ENCODE peak calls at places on chromosomes 1 and 21, in seven cellular contexts. W is upper lobe of left lung, D is transverse colon, X is GM23338, I is K562, F is spleen, P is breast epithelium. A is an unnamed sample.

GRCh38 chr1:905071-905749 is 18.5 kb upstream of the SAMD11 start:
- DNase-seq in P (peak), F (peak), X (peak), W (peak), D (peak), I (no peak), A (peak)

GRCh38 chr1:21869620-21870121 is 57.6 kb downstream of the LDLRAD2 start:
- DNase-seq in D (peak), P (peak), I (no peak), F (peak), W (peak), X (no peak), A (peak)

GRCh38 chr21:44356636-44357035 is 3.2 kb downstream of the TRPM2 start:
- DNase-seq in D (no peak), P (no peak), W (no peak), X (no peak), F (no peak), I (no peak), A (no peak)

GRCh38 chr21:33022489-33022827 is 3.3 kb upstream of the OLIG2 start:
- DNase-seq in P (no peak), I (no peak), D (no peak), F (no peak), X (no peak), W (no peak), A (no peak)

GRCh38 chr1:27166351-27166802 is 11.5 kb upstream of the SLC9A1 start:
- DNase-seq in W (no peak), F (no peak), D (no peak), X (no peak), P (no peak), I (no peak), A (no peak)

GRCh38 chr1:121519042-121519755 is 334.4 kb downstream of the SRGAP2C start:
- DNase-seq in X (peak), D (peak), W (peak), F (peak), P (no peak), I (peak), A (peak)

GRCh38 chr1:180197231-180197630 is 32.8 kb upstream of the LHX4 start:
- DNase-seq in P (no peak), F (no peak), W (no peak), I (no peak), D (no peak), X (no peak), A (no peak)

GRCh38 chr1:107545056-107545597 is 404.3 kb downstream of the NTNG1 start:
- DNase-seq in X (no peak), D (no peak), I (no peak), F (no peak), W (no peak), P (no peak), A (no peak)

GRCh38 chr21:15560383-15561056 is 169.3 kb upstream of the USP25 start:
- DNase-seq in W (no peak), P (no peak), F (no peak), I (no peak), D (no peak), X (no peak), A (no peak)

GRCh38 chr21:38721055-38721454 is 84.7 kb upstream of the ETS2 start:
- DNase-seq in F (no peak), I (no peak), P (no peak), W (no peak), D (no peak), X (peak), A (no peak)

GRCh38 chr1:31703431-31704260 is at the start of gene COL16A1:
- DNase-seq in I (peak), X (peak), P (peak), D (peak), W (peak), F (peak), A (peak)

GRCh38 chr1:230868736-230869385 is 540 bp upstream of the C1orf198 start:
- DNase-seq in X (peak), I (no peak), P (peak), D (peak), F (peak), W (peak), A (peak)

GRCh38 chr1:101293461-101294045 is 56.7 kb downstream of the S1PR1 start:
- DNase-seq in D (no peak), P (no peak), W (no peak), X (no peak), I (no peak), F (no peak), A (no peak)

GRCh38 chr1:59427155-59427554 is 130.3 kb downstream of the FGGY start:
- DNase-seq in P (peak), F (no peak), D (no peak), X (no peak), I (peak), W (no peak), A (no peak)

GRCh38 chr21:25639167-25639921 is at the start of gene JAM2:
- DNase-seq in P (peak), I (no peak), W (peak), D (peak), F (peak), X (peak), A (no peak)

GRCh38 chr1:220891221-220892085 is 12.2 kb downstream of the HLX start:
- DNase-seq in P (no peak), D (no peak), W (no peak), X (peak), I (no peak), F (no peak), A (no peak)

GRCh38 chr1:200780545-200781444 is 42.1 kb downstream of the CAMSAP2 start:
- DNase-seq in W (no peak), F (no peak), X (peak), P (no peak), D (no peak), I (no peak), A (no peak)

GRCh38 chr21:45465611-45466329 is 60.8 kb downstream of the COL18A1 start:
- DNase-seq in X (no peak), D (no peak), F (peak), I (no peak), P (no peak), W (no peak), A (no peak)

GRCh38 chr1:25690396-25690956 is 73.9 kb downstream of the MAN1C1 start:
- DNase-seq in P (no peak), F (no peak), W (no peak), X (no peak), D (no peak), I (no peak), A (no peak)

GRCh38 chr1:90340604-90341003 is 345.7 kb downstream of the ZNF326 start:
- DNase-seq in W (no peak), X (no peak), F (no peak), P (no peak), I (no peak), D (no peak), A (no peak)

GRCh38 chr1:234609528-234610042 is 393 bp downstream of the IRF2BP2 start:
- DNase-seq in X (no peak), F (peak), P (no peak), I (peak), W (no peak), D (no peak), A (no peak)

GRCh38 chr1:181353526-181353925 is 129.8 kb upstream of the CACNA1E start:
- DNase-seq in X (no peak), W (no peak), P (no peak), I (no peak), F (no peak), D (no peak), A (no peak)

GRCh38 chr1:232519186-232519585 is 110.7 kb downstream of the SIPA1L2 start:
- DNase-seq in W (no peak), D (no peak), X (no peak), P (no peak), F (no peak), I (no peak), A (no peak)

GRCh38 chr1:11272544-11272841 is 505 bp upstream of the UBIAD1 start:
- DNase-seq in W (no peak), P (no peak), F (no peak), X (no peak), I (no peak), D (no peak), A (no peak)
- H3K4me3 ChIP-seq in W (peak), P (peak), F (peak), X (peak), I (peak), D (no peak), A (peak)

GRCh38 chr1:173758110-173758509 is 43.3 kb downstream of the KLHL20 start:
- DNase-seq in I (no peak), W (no peak), X (no peak), D (no peak), P (no peak), F (no peak), A (no peak)

GRCh38 chr1:173753830-173754229 is 39.0 kb downstream of the KLHL20 start:
- DNase-seq in D (no peak), P (no peak), X (no peak), W (no peak), F (no peak), I (no peak), A (no peak)

GRCh38 chr1:173758980-173759379 is 44.2 kb downstream of the KLHL20 start:
- DNase-seq in F (no peak), X (no peak), D (no peak), I (no peak), W (no peak), P (no peak), A (no peak)

GRCh38 chr1:173757666-173758065 is 42.9 kb downstream of the KLHL20 start:
- DNase-seq in W (no peak), F (no peak), P (no peak), D (no peak), X (no peak), I (no peak), A (no peak)
- TF ChIP-seq POLR2AphosphoS5 in W (no peak), F (no peak), P (no peak), D (no peak), X (no peak), I (no peak), A (no peak)

GRCh38 chr1:145917595-145917994 is 922 bp downstream of the PEX11B start:
- DNase-seq in X (no peak), P (no peak), I (no peak), F (no peak), W (no peak), D (no peak), A (no peak)

GRCh38 chr1:145918992-145919939 is 749 bp upstream of the PEX11B start:
- DNase-seq in X (peak), D (peak), I (peak), P (peak), F (peak), W (peak), A (peak)

GRCh38 chr1:145926706-145927072 is 595 bp downstream of the RBM8A start:
- DNase-seq in P (no peak), I (no peak), F (no peak), D (no peak), W (no peak), X (no peak), A (no peak)

GRCh38 chr1:145918144-145918991 is at the start of gene PEX11B:
- DNase-seq in D (peak), X (peak), P (peak), F (peak), W (peak), I (peak), A (peak)

GRCh38 chr1:145922266-145922665 is 3.7 kb upstream of the PEX11B start:
- DNase-seq in D (no peak), P (no peak), I (no peak), W (no peak), F (no peak), X (no peak), A (no peak)
- H3K4me3 ChIP-seq in D (no peak), P (no peak), I (no peak), W (no peak), F (no peak), X (no peak), A (no peak)

GRCh38 chr1:156726549-156727226 is 1.6 kb upstream of the METTL25B start:
- DNase-seq in P (no peak), W (peak), F (no peak), X (peak), I (peak), D (peak), A (peak)
- TF ChIP-seq POLR2AphosphoS5 in P (no peak), W (no peak), F (no peak), X (no peak), I (peak), D (no peak), A (no peak)

DNA sequence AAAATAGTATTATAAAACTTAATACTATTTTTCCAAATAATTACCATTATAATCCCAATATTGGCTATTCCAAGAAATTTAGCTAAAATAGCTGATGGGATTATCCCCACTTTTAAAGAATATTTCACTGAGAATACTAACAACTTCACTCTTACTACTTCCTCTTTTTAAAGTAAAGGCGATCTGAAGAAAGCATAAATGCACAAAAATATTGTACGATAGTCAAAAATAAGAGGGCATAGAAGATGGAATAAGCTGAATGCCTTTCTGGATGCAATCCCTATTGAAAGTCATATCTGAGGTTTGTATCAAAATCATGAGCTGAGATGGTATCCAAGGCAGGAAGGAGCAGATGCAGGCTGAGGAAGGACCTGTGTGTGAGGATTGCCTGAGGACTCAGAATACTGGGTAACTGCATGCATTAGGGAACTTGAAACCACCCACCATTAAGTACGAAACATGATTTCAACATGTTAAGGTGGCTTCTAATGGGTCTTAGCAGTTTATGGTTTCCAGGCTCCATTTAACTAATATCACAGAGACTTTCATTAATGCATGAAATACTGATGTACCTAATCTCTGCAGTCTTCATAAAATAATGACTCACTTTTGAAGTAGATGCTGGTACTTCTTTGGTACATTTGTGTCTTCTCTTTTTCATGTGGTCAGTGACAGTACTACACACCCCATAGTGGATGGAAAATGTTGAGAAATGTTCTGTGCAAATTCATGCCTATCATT is 29.6 kb upstream of the RGS1 start:
- DNase-seq in P (no peak), W (no peak), D (no peak), X (no peak), F (no peak), I (no peak), A (no peak)
- H3K4me3 ChIP-seq in P (no peak), W (no peak), D (no peak), X (no peak), F (no peak), I (no peak), A (no peak)

GRCh38 chr1:82560566-82560965 is 759.8 kb downstream of the ADGRL2 start:
- DNase-seq in W (no peak), D (no peak), X (no peak), P (no peak), I (no peak), F (no peak), A (no peak)
- TF ChIP-seq POLR2AphosphoS5 in W (no peak), D (no peak), X (no peak), P (no peak), I (no peak), F (no peak), A (no peak)

DNA sequence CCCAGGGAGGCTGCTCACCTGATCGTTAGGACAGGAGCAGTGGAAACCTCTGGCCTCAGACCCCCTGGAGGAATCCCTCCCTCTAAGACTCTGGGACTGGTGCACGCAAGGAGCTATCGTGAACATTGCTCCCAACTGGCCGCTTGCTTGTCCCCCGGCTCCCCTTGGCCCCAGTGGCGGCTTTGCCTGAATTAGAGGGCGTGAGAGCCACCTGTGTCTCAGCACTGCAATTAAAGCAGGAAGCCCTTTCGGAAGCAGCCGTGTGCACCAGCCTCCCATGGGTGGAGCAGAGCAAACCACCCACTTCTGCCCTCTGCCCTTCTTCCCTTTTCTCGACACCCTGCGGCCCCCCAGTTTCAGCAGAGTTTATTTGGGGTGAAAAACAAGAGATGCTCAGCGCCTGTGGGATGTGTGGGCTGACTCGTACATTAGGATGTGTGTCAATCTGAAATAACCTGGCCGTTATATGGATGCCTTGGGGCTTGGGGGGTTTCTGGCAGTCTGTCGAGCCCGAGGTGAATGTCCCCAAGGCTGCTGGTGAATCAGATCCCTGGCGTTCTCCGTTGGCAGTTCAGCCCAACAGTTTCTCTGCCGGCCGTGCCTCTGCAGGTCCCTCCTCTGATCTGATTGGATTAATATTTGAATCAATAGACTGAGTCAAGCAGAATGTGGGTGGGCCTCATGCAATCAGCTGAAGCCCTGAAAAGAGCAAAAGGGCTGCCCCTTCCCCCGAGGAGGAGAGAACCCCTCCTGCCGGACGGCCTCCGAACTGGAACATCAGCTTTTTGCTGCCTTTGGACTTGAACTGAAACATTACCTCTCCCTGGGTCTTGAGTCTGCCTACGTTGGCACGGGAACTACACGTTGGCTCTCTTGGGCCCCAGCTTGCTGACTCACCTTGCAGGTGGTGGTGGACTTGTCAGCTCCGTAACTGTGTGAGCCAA is 7.3 kb upstream of the UMODL1 start:
- DNase-seq in P (no peak), F (peak), I (no peak), W (peak), D (peak), X (peak), A (peak)
- H3K4me3 ChIP-seq in P (no peak), F (peak), I (no peak), W (no peak), D (no peak), X (no peak), A (peak)

GRCh38 chr1:239058190-239058589 is 328.2 kb upstream of the CHRM3 start:
- DNase-seq in W (no peak), P (no peak), X (peak), F (no peak), D (no peak), I (no peak), A (no peak)
- TF ChIP-seq POLR2AphosphoS5 in W (no peak), P (no peak), X (no peak), F (no peak), D (no peak), I (no peak), A (no peak)

A was measured in stomach.